ENCODE peak calls at places on chromosome 14, in nine cellular contexts. M is mammary epithelial cell, A is GM10248, X is upper lobe of right lung, S is thyroid gland, H is GM13976, R is fibroblast of mammary gland, F is lower leg skin, J is PC-3. T is an unnamed sample.

GRCh38 chr14:89826581-89826980 is 127.9 kb downstream of the EFCAB11 start:
- DNase-seq in M (peak; percentile 9), A (no peak), X (no peak), S (no peak), H (no peak), R (no peak), F (no peak), J (peak; percentile 30), T (no peak)

GRCh38 chr14:77023001-77023996 is 5.2 kb downstream of the IRF2BPL start:
- DNase-seq in M (peak; percentile 53), A (no peak), X (no peak), S (peak; percentile 81), H (no peak), R (no peak), F (no peak), J (peak; percentile 61), T (no peak)

GRCh38 chr14:102914474-102915291 is 7.8 kb upstream of the AMN start:
- DNase-seq in M (no peak), A (no peak), X (peak; percentile 62), S (no peak), H (no peak), R (no peak), F (no peak), J (no peak), T (no peak)

GRCh38 chr14:106694638-106695393 is 1168.4 kb downstream of the TMEM121 start:
- DNase-seq in M (peak; percentile 2), A (peak; percentile 58), X (no peak), S (no peak), H (peak; percentile 59), R (no peak), F (no peak), J (no peak), T (no peak)

GRCh38 chr14:58272589-58273372 is 25.6 kb upstream of the ARID4A start:
- DNase-seq in M (no peak), A (no peak), X (no peak), S (no peak), H (no peak), R (peak; percentile 47), F (no peak), J (peak; percentile 70), T (no peak)

GRCh38 chr14:37416264-37416663 is 178.8 kb downstream of the FOXA1 start:
- DNase-seq in M (no peak), A (no peak), X (no peak), S (no peak), H (no peak), R (no peak), F (no peak), J (no peak), T (no peak)

GRCh38 chr14:105897725-105898113 is 371.3 kb downstream of the TMEM121 start:
- DNase-seq in M (no peak), A (no peak), X (no peak), S (no peak), H (no peak), R (no peak), F (no peak), J (no peak), T (no peak)

GRCh38 chr14:94582199-94582750 is 1.0 kb downstream of the SERPINA5 start:
- DNase-seq in M (no peak), A (no peak), X (no peak), S (no peak), H (no peak), R (no peak), F (no peak), J (no peak), T (peak; percentile 0)

GRCh38 chr14:34030864-34031263 is 80.0 kb upstream of the EGLN3 start:
- DNase-seq in M (peak; percentile 45), A (no peak), X (no peak), S (no peak), H (no peak), R (peak; percentile 98), F (peak; percentile 31), J (no peak), T (no peak)

GRCh38 chr14:101501341-101501740 is 60.0 kb upstream of the DIO3 start:
- DNase-seq in M (no peak), A (no peak), X (peak; percentile 36), S (no peak), H (no peak), R (no peak), F (no peak), J (no peak), T (peak; percentile 11)

GRCh38 chr14:68718033-68718725 is 74.7 kb downstream of the ZFP36L1 start:
- DNase-seq in M (no peak), A (no peak), X (no peak), S (no peak), H (no peak), R (no peak), F (no peak), J (peak; percentile 52), T (no peak)

GRCh38 chr14:100108042-100108825 is 43.0 kb downstream of the EVL start:
- DNase-seq in M (peak; percentile 58), A (peak; percentile 85), X (peak; percentile 90), S (peak; percentile 78), H (peak; percentile 85), R (peak; percentile 75), F (peak; percentile 69), J (peak; percentile 82), T (peak; percentile 94)

GRCh38 chr14:23094666-23095195 is at the start of gene ACIN1:
- DNase-seq in M (peak; percentile 81), A (peak; percentile 77), X (peak; percentile 99), S (no peak), H (peak; percentile 79), R (peak; percentile 84), F (peak; percentile 76), J (peak; percentile 70), T (no peak)

GRCh38 chr14:72946491-72946890 is 20.2 kb downstream of the DCAF4 start:
- DNase-seq in M (no peak), A (no peak), X (no peak), S (no peak), H (no peak), R (no peak), F (no peak), J (peak; percentile 82), T (no peak)

GRCh38 chr14:51650721-51651387 is 856 bp upstream of the FRMD6 start:
- DNase-seq in M (no peak), A (no peak), X (no peak), S (peak; percentile 26), H (no peak), R (peak; percentile 47), F (peak; percentile 32), J (peak; percentile 31), T (peak; percentile 34)

GRCh38 chr14:37591941-37592287 is 3.1 kb downstream of the FOXA1 start:
- DNase-seq in M (no peak), A (no peak), X (peak; percentile 78), S (no peak), H (peak; percentile 12), R (no peak), F (no peak), J (peak; percentile 73), T (no peak)

GRCh38 chr14:71654810-71655209 is 277.4 kb upstream of the RGS6 start:
- DNase-seq in M (peak; percentile 41), A (no peak), X (no peak), S (no peak), H (no peak), R (no peak), F (no peak), J (no peak), T (no peak)

GRCh38 chr14:100882026-100882967 is 21.2 kb downstream of the RTL1 start:
- DNase-seq in M (no peak), A (no peak), X (peak; percentile 52), S (no peak), H (no peak), R (no peak), F (no peak), J (no peak), T (no peak)

GRCh38 chr14:95523051-95523817 is 6.8 kb upstream of the SYNE3 start:
- DNase-seq in M (no peak), A (no peak), X (no peak), S (peak; percentile 45), H (no peak), R (no peak), F (no peak), J (peak; percentile 32), T (no peak)

GRCh38 chr14:88901199-88901588 is 76.7 kb downstream of the TTC8 start:
- DNase-seq in M (no peak), A (no peak), X (no peak), S (no peak), H (no peak), R (no peak), F (no peak), J (no peak), T (no peak)

GRCh38 chr14:49586673-49587460 is 687 bp upstream of the RPS29 start:
- DNase-seq in M (peak; percentile 79), A (peak; percentile 55), X (no peak), S (peak; percentile 26), H (peak; percentile 61), R (peak; percentile 82), F (no peak), J (peak; percentile 91), T (peak; percentile 31)
- TF ChIP-seq CTCF in M (peak; percentile 76), A (peak; percentile 84), X (peak; percentile 86), S (peak; percentile 79), H (peak; percentile 72), R (peak; percentile 70), F (no peak), J (peak; percentile 99), T (peak; percentile 95)

DNA sequence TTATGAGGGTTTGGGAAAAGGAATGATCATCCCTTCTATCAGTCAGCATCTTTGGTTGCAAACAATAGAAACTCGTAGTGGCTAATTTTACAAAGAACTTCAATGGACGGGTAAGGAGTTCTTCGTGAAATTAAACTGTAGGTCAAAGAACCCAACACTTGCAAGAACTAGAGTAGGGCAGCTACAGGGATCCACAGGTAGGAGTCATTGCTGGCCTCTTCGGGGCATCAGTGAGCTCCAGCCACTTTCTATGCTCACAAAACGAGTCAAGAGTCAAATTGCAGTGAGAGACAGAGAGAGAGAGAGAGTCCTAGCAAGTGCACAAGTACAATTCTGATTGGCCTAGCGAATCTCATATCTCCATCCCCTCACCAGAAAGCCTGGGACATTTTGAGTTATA is 29.9 kb upstream of the OTX2 start:
- DNase-seq in M (no peak), A (no peak), X (no peak), S (no peak), H (no peak), R (no peak), F (no peak), J (no peak), T (no peak)
- TF ChIP-seq CTCF in M (no peak), A (no peak), X (no peak), S (no peak), H (no peak), R (no peak), F (no peak), J (no peak), T (no peak)

GRCh38 chr14:61491224-61491623 is 169.8 kb downstream of the PRKCH start:
- DNase-seq in M (no peak), A (no peak), X (no peak), S (peak; percentile 76), H (no peak), R (no peak), F (no peak), J (peak; percentile 93), T (no peak)
- TF ChIP-seq CTCF in M (no peak), A (no peak), X (no peak), S (no peak), H (no peak), R (no peak), F (no peak), J (no peak), T (no peak)

DNA sequence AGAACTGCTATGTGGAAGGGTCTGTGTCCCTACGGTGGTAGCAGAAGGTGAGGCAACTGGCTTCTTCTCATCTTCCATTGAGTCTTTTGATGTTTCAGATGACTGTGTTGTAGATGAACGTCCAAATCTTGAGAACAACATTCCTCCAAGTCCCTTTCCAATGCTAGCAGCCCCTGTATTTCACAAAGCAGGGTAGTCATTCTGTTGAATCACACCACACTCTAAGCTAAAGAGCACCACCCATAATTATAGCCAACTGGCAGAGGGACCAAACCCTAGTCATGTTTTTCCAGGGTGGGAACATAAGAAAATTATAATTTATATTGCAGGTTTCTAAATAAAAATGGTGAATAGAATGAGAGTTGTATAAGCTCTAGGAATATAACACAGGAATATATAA is 98.7 kb downstream of the DDHD1 start:
- DNase-seq in M (peak; percentile 12), A (no peak), X (no peak), S (no peak), H (no peak), R (peak; percentile 91), F (peak; percentile 17), J (peak; percentile 17), T (no peak)
- TF ChIP-seq CTCF in M (no peak), A (no peak), X (no peak), S (no peak), H (no peak), R (no peak), F (no peak), J (no peak), T (no peak)